ENCODE peak calls at places on chromosome 16, in four cellular contexts. D is IMR-90, F is neuronal stem cell, N is H1. T is an unnamed sample.

GRCh38 chr16:31284926-31285325 is 25.2 kb downstream of the ITGAM start:
- DNase-seq in D (no peak), F (no peak), N (no peak), T (no peak)

GRCh38 chr16:11258553-11259287 is 2.7 kb upstream of the SOCS1 start:
- DNase-seq in D (no peak), F (no peak), N (no peak), T (no peak)

GRCh38 chr16:19595043-19595767 is 39.7 kb downstream of the VPS35L start:
- DNase-seq in F (no peak), N (no peak), D (peak), T (no peak)

GRCh38 chr16:79632289-79632688 is 31.8 kb upstream of the MAF start:
- DNase-seq in D (no peak), F (no peak), N (no peak), T (no peak)

GRCh38 chr16:89981414-89981813 is 32.9 kb downstream of the DEF8 start:
- DNase-seq in D (no peak), F (no peak), N (no peak), T (no peak)

GRCh38 chr16:8716592-8716991 is 42.2 kb downstream of the ABAT start:
- DNase-seq in N (no peak), F (no peak), D (peak), T (no peak)

GRCh38 chr16:25434061-25434460 is 176.4 kb upstream of the ZKSCAN2 start:
- DNase-seq in F (no peak), D (no peak), N (no peak), T (no peak)

GRCh38 chr16:77588389-77588788 is 133.9 kb upstream of the NUDT7 start:
- DNase-seq in F (no peak), D (no peak), N (no peak), T (no peak)

GRCh38 chr16:15779664-15780351 is 77.0 kb downstream of the MYH11 start:
- DNase-seq in F (no peak), D (no peak), N (no peak), T (no peak)

GRCh38 chr16:4172070-4172469 is 55.8 kb upstream of the ADCY9 start:
- DNase-seq in D (peak), N (no peak), F (no peak), T (no peak)

GRCh38 chr16:69077251-69077650 is 28.2 kb upstream of the HAS3 start:
- DNase-seq in D (peak), F (no peak), N (no peak), T (no peak)

GRCh38 chr16:67490330-67491096 is 7.2 kb upstream of the AGRP start:
- DNase-seq in D (peak), N (no peak), F (no peak), T (no peak)

GRCh38 chr16:22848451-22848850 is 34.5 kb downstream of the HS3ST2 start:
- DNase-seq in N (no peak), F (no peak), D (no peak), T (no peak)

GRCh38 chr16:19113577-19114358 is at the start of gene ITPRIPL2:
- DNase-seq in D (peak), N (peak), F (peak), T (peak)

GRCh38 chr16:68298907-68299515 is 11.7 kb downstream of the SLC7A6OS start:
- DNase-seq in N (no peak), D (peak), F (no peak), T (no peak)

GRCh38 chr16:12833939-12834338 is 30.3 kb upstream of the CPPED1 start:
- DNase-seq in N (peak), F (no peak), D (no peak), T (peak)

GRCh38 chr16:9047689-9048301 is 43.6 kb upstream of the HAPSTR1 start:
- DNase-seq in D (peak), F (peak), N (peak), T (peak)

GRCh38 chr16:77450790-77451487 is 16.1 kb upstream of the ADAMTS18 start:
- DNase-seq in D (no peak), F (no peak), N (no peak), T (no peak)

GRCh38 chr16:10519929-10520868 is 60.2 kb downstream of the EMP2 start:
- DNase-seq in N (no peak), F (no peak), D (no peak), T (no peak)

GRCh38 chr16:5025171-5025632 is 8.5 kb downstream of the NAGPA start:
- DNase-seq in D (no peak), F (peak), N (peak), T (peak)

GRCh38 chr16:66903544-66904427 is 14.9 kb downstream of the CDH16 start:
- DNase-seq in N (no peak), F (no peak), D (no peak), T (no peak)

GRCh38 chr16:66898207-66898606 is 17.9 kb downstream of the PDP2 start:
- DNase-seq in D (peak), N (no peak), F (no peak), T (no peak)

GRCh38 chr16:75801307-75801706 is 75.0 kb upstream of the CPHXL start:
- DNase-seq in N (no peak), D (no peak), F (no peak), T (no peak)

GRCh38 chr16:3640632-3641501 is 13.6 kb upstream of the DNASE1 start:
- DNase-seq in D (no peak), N (peak), F (no peak), T (no peak)

GRCh38 chr16:998211-998610 is 16.6 kb downstream of the SOX8 start:
- DNase-seq in D (no peak), N (no peak), F (no peak), T (no peak)

GRCh38 chr16:79334127-79334526 is 266.4 kb downstream of the MAF start:
- DNase-seq in F (no peak), D (no peak), N (peak), T (peak)

GRCh38 chr16:69481901-69482341 is 57.5 kb downstream of the CYB5B start:
- DNase-seq in F (no peak), D (peak), N (no peak), T (peak)

GRCh38 chr16:798666-799065 is 1.9 kb downstream of the GNG13 start:
- DNase-seq in N (no peak), D (no peak), F (no peak), T (no peak)

GRCh38 chr16:76125871-76126270 is 151.3 kb upstream of the CNTNAP4 start:
- DNase-seq in F (no peak), N (no peak), D (no peak), T (no peak)

GRCh38 chr16:865026-865425 is 64.5 kb upstream of the GNG13 start:
- DNase-seq in N (no peak), F (no peak), D (no peak), T (no peak)

GRCh38 chr16:17921357-17921978 is 415.1 kb downstream of the NPIPA8 start:
- DNase-seq in D (no peak), F (no peak), N (peak), T (peak)

GRCh38 chr16:29686740-29687327 is 7.9 kb downstream of the QPRT start:
- DNase-seq in D (no peak), N (no peak), F (no peak), T (no peak)

GRCh38 chr16:11202260-11203091 is 53.5 kb downstream of the SOCS1 start:
- DNase-seq in D (peak), N (no peak), F (no peak), T (no peak)

GRCh38 chr16:30846649-30847402 is 47.1 kb downstream of the BCL7C start:
- DNase-seq in N (no peak), F (no peak), D (no peak), T (no peak)

GRCh38 chr16:66983033-66983432 is 5.4 kb upstream of the CES4A start:
- DNase-seq in N (no peak), F (no peak), D (no peak), T (no peak)

GRCh38 chr16:81185416-81185815 is 53.1 kb upstream of the BCO1 start:
- DNase-seq in D (no peak), N (no peak), F (no peak), T (no peak)

GRCh38 chr16:74296465-74297295 is at the start of gene PSMD7:
- DNase-seq in F (peak), N (peak), D (peak), T (peak)

GRCh38 chr16:11094075-11094593 is 149.8 kb downstream of the CLEC16A start:
- DNase-seq in D (peak), N (no peak), F (no peak), T (no peak)

DNA sequence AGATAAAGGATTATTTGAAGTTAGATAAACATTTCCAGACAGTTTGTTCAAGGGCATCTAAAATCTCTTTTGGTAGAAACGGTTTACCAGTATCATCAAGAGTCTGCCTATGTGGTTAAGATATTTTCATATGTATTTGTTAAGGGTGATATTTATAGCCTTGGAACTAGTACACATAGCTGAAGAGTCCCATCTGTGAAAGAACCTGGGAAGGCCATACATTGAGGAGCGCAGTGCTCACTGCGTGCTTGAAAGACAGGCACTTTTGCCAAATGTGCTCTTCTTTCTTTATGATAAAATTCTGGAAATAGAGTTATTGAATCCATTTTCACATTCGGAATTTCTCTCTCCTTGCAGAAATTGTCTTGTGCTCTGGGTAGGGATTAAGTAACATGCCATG is 7.7 kb downstream of the IGSF6 start:
- DNase-seq in D (no peak), N (no peak), F (no peak), T (no peak)
- H2BK120ac ChIP-seq in D (no peak), N (no peak), F (no peak), T (no peak)

DNA sequence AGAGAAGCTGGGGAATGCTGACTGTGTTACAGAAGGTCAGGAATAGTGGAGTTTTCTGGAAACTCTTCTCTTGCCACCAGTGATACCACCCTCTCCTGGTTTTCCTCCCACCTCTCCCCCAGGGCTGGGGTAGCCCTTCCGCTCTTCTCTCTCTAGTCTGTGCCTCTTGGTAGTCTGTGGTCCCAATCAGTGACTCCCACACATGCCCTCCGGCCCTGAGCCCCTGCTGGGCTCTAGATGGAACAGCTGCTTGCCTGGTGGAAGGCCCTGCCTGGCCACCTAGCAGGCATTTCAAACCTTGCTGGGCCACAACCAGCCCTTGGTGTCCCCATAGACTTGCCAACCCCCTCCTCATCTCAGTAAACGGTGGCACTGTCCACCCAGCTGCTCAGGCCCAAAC is 15.2 kb upstream of the MTSS2 start:
- DNase-seq in F (no peak), D (no peak), N (no peak), T (no peak)
- H2BK120ac ChIP-seq in F (no peak), D (peak), N (no peak), T (no peak)

GRCh38 chr16:46688657-46689491 is at the start of gene VPS35:
- DNase-seq in F (peak), D (peak), N (peak), T (peak)
- H2BK120ac ChIP-seq in F (peak), D (peak), N (peak), T (no peak)

DNA sequence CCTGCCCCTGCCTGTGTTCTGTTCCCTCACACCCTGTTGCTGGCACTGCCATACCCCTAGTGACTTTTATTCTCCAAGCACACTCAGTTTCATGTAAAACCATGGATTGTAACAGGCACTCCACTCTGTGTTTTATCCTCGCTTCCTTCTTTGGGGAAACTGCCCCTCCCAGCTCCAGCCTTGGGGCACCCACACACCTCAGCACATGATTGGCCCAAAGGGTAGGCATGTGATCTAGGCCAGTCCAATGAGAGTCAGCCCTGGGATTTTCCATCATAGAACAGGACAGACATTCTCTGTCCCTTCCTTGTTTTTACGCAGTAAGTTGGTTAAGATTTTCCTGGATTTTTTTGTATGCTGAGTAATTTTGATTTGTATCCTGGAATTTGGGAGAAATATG is 115.4 kb downstream of the C16orf95 start:
- DNase-seq in F (no peak), N (no peak), D (no peak), T (no peak)
- H2BK120ac ChIP-seq in F (no peak), N (no peak), D (peak), T (no peak)

GRCh38 chr16:86199182-86199581 is 300.2 kb downstream of the IRF8 start:
- DNase-seq in F (no peak), N (no peak), D (peak), T (no peak)

GRCh38 chr16:86196687-86197391 is 297.9 kb downstream of the IRF8 start:
- DNase-seq in N (no peak), D (no peak), F (no peak), T (no peak)

GRCh38 chr16:86200722-86201121 is 301.8 kb downstream of the IRF8 start:
- DNase-seq in F (no peak), N (no peak), D (peak), T (peak)

GRCh38 chr16:86199871-86200700 is 301.1 kb downstream of the IRF8 start:
- DNase-seq in F (no peak), D (peak), N (no peak), T (no peak)

GRCh38 chr16:86198201-86199118 is 299.5 kb downstream of the IRF8 start:
- DNase-seq in F (no peak), N (no peak), D (no peak), T (no peak)
- H2BK120ac ChIP-seq in F (no peak), N (no peak), D (peak), T (no peak)

T was measured in H9.